ENCODE peak calls at places on chromosome 7, in six cellular contexts. K, Y, B, T, C and Q are unnamed samples.

GRCh38 chr7:121382479-121382878 is 13.6 kb downstream of the FAM3C start:
- DNase-seq in C (no peak), K (no peak), B (no peak), T (no peak), Y (no peak), Q (no peak)

GRCh38 chr7:42233939-42234338 is 3.1 kb downstream of the GLI3 start:
- DNase-seq in T (no peak), Y (no peak), B (no peak), C (peak; percentile 34), K (peak; percentile 42), Q (no peak)

GRCh38 chr7:100943693-100944092 is 5.6 kb upstream of the MUC3A start:
- DNase-seq in Y (no peak), K (no peak), T (no peak), B (no peak), C (no peak), Q (no peak)

GRCh38 chr7:132557489-132558044 is 18.7 kb downstream of the PLXNA4 start:
- DNase-seq in T (no peak), B (peak; percentile 75), Y (no peak), K (peak; percentile 56), C (no peak), Q (no peak)

GRCh38 chr7:44050121-44050914 is 5.8 kb downstream of the DBNL start:
- DNase-seq in T (no peak), B (no peak), Y (no peak), K (no peak), C (no peak), Q (no peak)

GRCh38 chr7:70189776-70190175 is 591.5 kb downstream of the AUTS2 start:
- DNase-seq in B (no peak), K (no peak), C (no peak), T (no peak), Y (no peak), Q (no peak)

GRCh38 chr7:80379034-80379433 is 132.8 kb downstream of the GNAT3 start:
- DNase-seq in C (no peak), B (no peak), Y (no peak), K (peak; percentile 64), T (no peak), Q (no peak)

GRCh38 chr7:150367187-150367510 is 1.5 kb upstream of the REPIN1 start:
- DNase-seq in C (no peak), B (no peak), K (no peak), T (no peak), Y (no peak), Q (no peak)

GRCh38 chr7:134527979-134528371 is 608 bp downstream of the AKR1B10 start:
- DNase-seq in Y (peak; percentile 59), K (peak; percentile 71), B (no peak), T (peak; percentile 33), C (peak; percentile 54), Q (no peak)

GRCh38 chr7:146150153-146150552 is 33.6 kb downstream of the CNTNAP2 start:
- DNase-seq in B (no peak), C (no peak), Y (no peak), K (peak; percentile 54), T (no peak), Q (no peak)

GRCh38 chr7:73602721-73603651 is 21.3 kb downstream of the MLXIPL start:
- DNase-seq in T (no peak), Y (no peak), K (no peak), B (no peak), C (peak; percentile 50), Q (no peak)

GRCh38 chr7:105156731-105157130 is 142.7 kb downstream of the KMT2E start:
- DNase-seq in T (no peak), Y (no peak), B (no peak), C (no peak), K (peak; percentile 31), Q (no peak)

GRCh38 chr7:47327698-47328391 is 254.1 kb downstream of the TNS3 start:
- DNase-seq in C (peak; percentile 93), K (peak; percentile 90), T (peak; percentile 63), B (peak; percentile 95), Y (peak; percentile 49), Q (peak; percentile 85)

GRCh38 chr7:66839814-66840213 is 81.2 kb upstream of the TMEM248 start:
- DNase-seq in T (no peak), K (no peak), C (no peak), B (no peak), Y (no peak), Q (no peak)

GRCh38 chr7:101104799-101105198 is 19.5 kb downstream of the TRIM56 start:
- DNase-seq in C (no peak), K (no peak), Y (no peak), T (no peak), B (no peak), Q (no peak)

GRCh38 chr7:70047891-70048448 is 449.7 kb downstream of the AUTS2 start:
- DNase-seq in Y (no peak), T (no peak), C (no peak), B (no peak), K (peak; percentile 46), Q (no peak)

GRCh38 chr7:127865466-127865865 is 165.8 kb downstream of the LRRC4 start:
- DNase-seq in B (peak; percentile 37), Y (no peak), K (peak; percentile 80), T (no peak), C (no peak), Q (no peak)

GRCh38 chr7:55488221-55488620 is 84.1 kb downstream of the VOPP1 start:
- DNase-seq in Y (no peak), K (peak; percentile 8), T (no peak), C (no peak), B (no peak), Q (no peak)
- H3K27ac ChIP-seq in Y (no peak overlapping the region), K (no peak overlapping the region), T (peak overlapping the region; percentile 23), C (no peak overlapping the region), B (no peak overlapping the region), Q (no peak overlapping the region)

GRCh38 chr7:153103219-153103618 is 343.7 kb downstream of the ACTR3B start:
- DNase-seq in T (no peak), C (no peak), Y (no peak), B (peak; percentile 47), K (no peak), Q (no peak)
- H3K27ac ChIP-seq in T (no peak overlapping the region), C (no peak overlapping the region), Y (no peak overlapping the region), B (no peak overlapping the region), K (no peak overlapping the region), Q (no peak overlapping the region)

GRCh38 chr7:37984775-37985390 is 64.4 kb downstream of the EPDR1 start:
- DNase-seq in B (no peak), K (no peak), T (no peak), Y (no peak), C (no peak), Q (no peak)

GRCh38 chr7:37990337-37990736 is 69.9 kb downstream of the EPDR1 start:
- DNase-seq in K (no peak), T (no peak), Y (no peak), C (no peak), B (no peak), Q (no peak)

GRCh38 chr7:37988721-37989650 is 68.5 kb downstream of the EPDR1 start:
- DNase-seq in Y (no peak), B (no peak), C (no peak), T (no peak), K (no peak), Q (no peak)

GRCh38 chr7:37987732-37988131 is 67.3 kb downstream of the EPDR1 start:
- DNase-seq in B (no peak), T (no peak), C (no peak), Y (no peak), K (peak; percentile 30), Q (no peak)

GRCh38 chr7:37986780-37987380 is 66.4 kb downstream of the EPDR1 start:
- DNase-seq in T (no peak), C (peak; percentile 44), Y (no peak), K (no peak), B (peak; percentile 28), Q (no peak)
- H3K27ac ChIP-seq in T (peak overlapping the region; percentile 59), C (peak overlapping the region; percentile 42), Y (no peak overlapping the region), K (no peak overlapping the region), B (no peak overlapping the region), Q (no peak overlapping the region)

GRCh38 chr7:50711271-50712175 is 71.2 kb downstream of the GRB10 start:
- DNase-seq in T (no peak), K (no peak), B (no peak), C (no peak), Y (no peak), Q (no peak)

GRCh38 chr7:50717186-50717585 is 65.5 kb downstream of the GRB10 start:
- DNase-seq in Y (no peak), T (no peak), B (no peak), K (no peak), C (no peak), Q (no peak)

GRCh38 chr7:50713357-50713965 is 69.2 kb downstream of the GRB10 start:
- DNase-seq in Y (no peak), K (no peak), B (no peak), C (no peak), T (no peak), Q (no peak)

GRCh38 chr7:50712527-50713356 is 70.0 kb downstream of the GRB10 start:
- DNase-seq in B (no peak), C (no peak), K (no peak), Y (no peak), T (no peak), Q (no peak)

GRCh38 chr7:50714851-50715250 is 67.8 kb downstream of the GRB10 start:
- DNase-seq in T (no peak), K (no peak), Y (no peak), C (no peak), B (no peak), Q (no peak)
- H3K27ac ChIP-seq in T (no peak overlapping the region), K (no peak overlapping the region), Y (no peak overlapping the region), C (no peak overlapping the region), B (no peak overlapping the region), Q (no peak overlapping the region)

GRCh38 chr7:68381731-68382130 is 1216.5 kb upstream of the AUTS2 start:
- DNase-seq in K (no peak), B (no peak), T (no peak), C (no peak), Y (no peak), Q (no peak)
- H3K27ac ChIP-seq in K (no peak overlapping the region), B (no peak overlapping the region), T (no peak overlapping the region), C (no peak overlapping the region), Y (no peak overlapping the region), Q (no peak overlapping the region)

DNA sequence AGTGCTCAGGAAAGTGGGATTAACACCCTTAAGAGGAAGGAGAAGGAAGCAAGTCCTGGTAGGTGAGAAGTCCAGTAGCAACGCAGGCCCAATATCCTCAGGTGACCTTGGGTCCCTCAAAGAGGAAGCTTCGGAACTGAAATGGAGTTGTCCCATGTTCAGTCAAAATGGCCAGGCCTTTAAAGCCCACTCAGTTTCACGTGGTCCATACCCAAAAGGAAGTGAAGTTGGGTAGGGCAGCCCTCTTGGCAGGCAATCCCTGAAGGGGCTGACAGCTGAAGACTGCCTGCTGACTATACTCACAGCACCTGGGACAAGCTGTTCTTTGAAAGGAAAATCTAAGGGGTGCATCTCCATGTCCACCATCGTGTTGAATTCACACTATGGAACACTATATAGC is 3.0 kb downstream of the GSAP start:
- DNase-seq in K (no peak), C (no peak), T (peak; percentile 15), B (no peak), Y (no peak), Q (no peak)
- H3K27ac ChIP-seq in K (no peak overlapping the region), C (no peak overlapping the region), T (no peak overlapping the region), B (no peak overlapping the region), Y (no peak overlapping the region), Q (no peak overlapping the region)